ENCODE peak calls at places on chromosomes 13 and 19, in seven cellular contexts. G is HCT116, H is HepG2, P is SK-N-SH, Q is H1, R is K562, S is GM12878. C is an unnamed sample.

GRCh38 chr19:27742041-27742440 is 1470.9 kb downstream of the UQCRFS1 start:
- DNase-seq in G (no peak), H (no peak), P (no peak), Q (no peak), R (no peak), S (no peak), C (no peak)

GRCh38 chr13:112762690-112763080 is 72.8 kb downstream of the ATP11A start:
- DNase-seq in G (no peak), H (no peak), P (no peak), Q (no peak), R (no peak), S (no peak), C (no peak)

GRCh38 chr19:16825312-16826168 is 3.7 kb upstream of the SIN3B start:
- DNase-seq in G (no peak), H (no peak), P (peak; percentile 33), Q (peak; percentile 54), R (peak; percentile 35), S (no peak), C (no peak)

GRCh38 chr19:5074418-5074817 is 105.5 kb downstream of the KDM4B start:
- DNase-seq in G (no peak), H (no peak), P (no peak), Q (no peak), R (no peak), S (no peak), C (no peak)

GRCh38 chr13:40502236-40502635 is 164.2 kb downstream of the FOXO1 start:
- DNase-seq in G (no peak), H (no peak), P (no peak), Q (peak; percentile 0), R (no peak), S (no peak), C (no peak)

GRCh38 chr13:21111546-21111945 is 50.2 kb upstream of the LATS2 start:
- DNase-seq in G (no peak), H (no peak), P (no peak), Q (no peak), R (no peak), S (no peak), C (no peak)

GRCh38 chr19:41868120-41868988 is 8.3 kb downstream of the RPS19 start:
- DNase-seq in G (no peak), H (no peak), P (no peak), Q (no peak), R (no peak), S (no peak), C (no peak)

GRCh38 chr13:62510906-62511655 is 1095.4 kb upstream of the PCDH20 start:
- DNase-seq in G (no peak), H (no peak), P (no peak), Q (no peak), R (no peak), S (peak; percentile 26), C (no peak)

GRCh38 chr13:106796280-106797047 is 228.5 kb upstream of the ARGLU1 start:
- DNase-seq in G (no peak), H (no peak), P (no peak), Q (peak; percentile 63), R (no peak), S (peak; percentile 9), C (peak; percentile 30)

GRCh38 chr13:94345374-94346195 is 133.9 kb downstream of the DCT start:
- DNase-seq in G (no peak), H (peak; percentile 22), P (peak; percentile 51), Q (no peak), R (no peak), S (no peak), C (no peak)

GRCh38 chr19:42096255-42096837 is 20.4 kb downstream of the ZNF574 start:
- DNase-seq in G (no peak), H (no peak), P (no peak), Q (no peak), R (no peak), S (no peak), C (no peak)

GRCh38 chr13:30429721-30430694 is 7.7 kb downstream of the UBE2L5 start:
- DNase-seq in G (peak; percentile 60), H (no peak), P (no peak), Q (no peak), R (peak; percentile 22), S (peak; percentile 59), C (no peak)

GRCh38 chr19:37988758-37989635 is 82.0 kb downstream of the SIPA1L3 start:
- DNase-seq in G (no peak), H (no peak), P (no peak), Q (no peak), R (no peak), S (no peak), C (no peak)

GRCh38 chr19:13056052-13056660 is 46.5 kb downstream of the LYL1 start:
- DNase-seq in G (peak; percentile 64), H (no peak), P (peak; percentile 85), Q (peak; percentile 70), R (no peak), S (no peak), C (no peak)

GRCh38 chr19:10288662-10289166 is 1.0 kb upstream of the ICAM5 start:
- DNase-seq in G (peak; percentile 74), H (peak; percentile 77), P (peak; percentile 83), Q (peak; percentile 79), R (peak; percentile 97), S (no peak), C (no peak)

GRCh38 chr19:34881982-34882381 is 44.7 kb upstream of the ZNF30 start:
- DNase-seq in G (no peak), H (peak; percentile 75), P (no peak), Q (no peak), R (no peak), S (no peak), C (no peak)

GRCh38 chr19:46073268-46073922 is 32.6 kb upstream of the IGFL4 start:
- DNase-seq in G (no peak), H (no peak), P (no peak), Q (no peak), R (no peak), S (no peak), C (no peak)

GRCh38 chr13:107534548-107534947 is 680.8 kb downstream of the LIG4 start:
- DNase-seq in G (no peak), H (no peak), P (no peak), Q (no peak), R (no peak), S (no peak), C (no peak)

GRCh38 chr19:50676625-50677197 is 27.5 kb downstream of the C19orf81 start:
- DNase-seq in G (no peak), H (no peak), P (no peak), Q (no peak), R (no peak), S (no peak), C (no peak)

GRCh38 chr13:71577127-71577526 is 289.9 kb downstream of the DACH1 start:
- DNase-seq in G (no peak), H (no peak), P (no peak), Q (no peak), R (no peak), S (no peak), C (no peak)

GRCh38 chr13:25179011-25179410 is 6.9 kb upstream of the AMER2 start:
- DNase-seq in G (no peak), H (no peak), P (no peak), Q (no peak), R (no peak), S (no peak), C (no peak)

GRCh38 chr19:48478339-48479061 is 9.3 kb downstream of the CYTH2 start:
- DNase-seq in G (no peak), H (no peak), P (no peak), Q (no peak), R (no peak), S (no peak), C (no peak)

GRCh38 chr13:33676700-33677048 is 141.3 kb upstream of the RFC3 start:
- DNase-seq in G (no peak), H (peak; percentile 88), P (peak; percentile 66), Q (no peak), R (no peak), S (no peak), C (peak; percentile 84)
- TF ChIP-seq JUND in G (no peak), H (no peak), P (no peak), Q (no peak), R (no peak), S (no peak), C (no peak)

DNA sequence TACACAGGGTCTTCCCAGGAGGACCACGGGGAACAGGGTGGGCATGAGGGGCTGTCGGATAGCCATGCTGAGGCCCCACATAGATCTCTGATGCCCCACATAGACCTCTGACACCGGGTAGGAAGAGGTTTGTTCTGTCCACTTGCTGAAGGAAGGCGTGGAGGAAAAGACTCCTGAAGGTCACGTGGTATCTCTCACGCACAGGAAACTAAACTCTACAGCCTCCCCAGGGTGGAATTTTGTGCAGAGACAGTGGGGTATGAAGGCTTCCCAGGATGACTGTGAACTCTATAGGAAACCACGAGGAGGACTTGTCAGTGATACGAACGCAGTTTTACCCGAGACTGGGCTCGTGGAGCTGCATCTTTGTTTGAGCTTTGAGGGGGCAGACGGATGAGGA is 2.8 kb downstream of the EVI5L start:
- DNase-seq in G (no peak), H (no peak), P (no peak), Q (no peak), R (no peak), S (no peak), C (no peak)
- TF ChIP-seq JUND in G (no peak), H (no peak), P (no peak), Q (no peak), R (no peak), S (no peak), C (no peak)

GRCh38 chr13:22311734-22312404 is 641.0 kb downstream of the FGF9 start:
- DNase-seq in G (no peak), H (no peak), P (no peak), Q (no peak), R (no peak), S (no peak), C (no peak)
- TF ChIP-seq JUND in G (no peak), H (no peak), P (no peak), Q (no peak), R (no peak), S (no peak), C (no peak)

DNA sequence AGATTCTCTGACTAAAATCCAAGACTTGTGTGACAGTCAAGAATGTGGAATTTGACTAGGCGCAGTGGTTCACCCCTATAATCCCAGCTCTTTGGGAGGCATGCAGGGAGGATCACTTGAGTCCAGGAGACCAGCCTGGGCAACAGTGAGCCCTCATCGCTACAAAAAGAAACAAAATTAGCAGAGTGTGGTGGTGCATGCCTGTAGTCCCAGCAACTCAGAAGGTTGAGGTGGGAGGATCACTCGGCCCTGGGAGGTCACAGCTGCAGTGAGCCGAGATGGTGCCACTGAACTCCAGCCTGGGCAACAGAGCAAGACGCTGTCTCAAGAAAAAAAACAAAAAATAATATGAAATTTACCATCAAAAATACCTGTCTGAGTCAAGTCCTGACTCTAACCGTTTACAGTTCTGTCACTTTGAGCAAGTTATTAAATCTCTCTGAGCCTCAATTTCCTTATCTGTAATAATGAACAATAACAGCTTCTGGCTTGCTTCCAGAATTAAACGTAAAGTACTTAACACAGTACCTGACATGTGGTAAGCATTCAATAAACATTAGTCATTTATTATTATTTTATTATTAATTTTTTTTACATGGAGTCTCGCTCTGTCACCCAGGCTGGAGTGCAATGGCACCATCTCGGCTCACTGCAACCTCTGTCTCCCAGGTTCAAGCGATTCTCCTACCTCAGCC is 204.6 kb upstream of the TSC22D1 start:
- DNase-seq in G (no peak), H (no peak), P (no peak), Q (no peak), R (no peak), S (no peak), C (no peak)
- TF ChIP-seq JUND in G (no peak), H (no peak), P (no peak), Q (no peak), R (no peak), S (no peak), C (no peak)